ENCODE peak calls at places on chromosomes 4 and X, in eight cellular contexts. F is HCT116, A is endothelial cell of umbilical vein, X is HepG2, K is K562, D is SK-N-SH, Y is GM12878, B is H1. H is an unnamed sample.

GRCh38 chr4:40189997-40190396 is 6.8 kb upstream of the RHOH start:
- DNase-seq in F (no peak), A (no peak), X (no peak), K (no peak), D (no peak), Y (no peak), B (no peak), H (no peak)

GRCh38 chrX:20388594-20388993 is 121.9 kb upstream of the RPS6KA3 start:
- DNase-seq in F (no peak), A (no peak), X (no peak), K (no peak), D (no peak), Y (no peak), B (no peak), H (no peak)

GRCh38 chr4:164847967-164848649 is 28.9 kb upstream of the APELA start:
- DNase-seq in F (no peak), A (no peak), X (no peak), K (no peak), D (no peak), Y (no peak), B (no peak), H (no peak)

GRCh38 chr4:140071806-140072205 is 82.2 kb downstream of the MAML3 start:
- DNase-seq in F (no peak), A (no peak), X (no peak), K (no peak), D (no peak), Y (peak), B (no peak), H (no peak)

GRCh38 chr4:62193726-62194125 is 993.6 kb downstream of the ADGRL3 start:
- DNase-seq in F (no peak), A (no peak), X (no peak), K (no peak), D (no peak), Y (no peak), B (no peak), H (no peak)

GRCh38 chr4:153651041-153651960 is 32.8 kb upstream of the TLR2 start:
- DNase-seq in F (no peak), A (no peak), X (no peak), K (no peak), D (no peak), Y (no peak), B (no peak), H (no peak)

GRCh38 chr4:6345096-6345830 is 75.6 kb downstream of the WFS1 start:
- DNase-seq in F (no peak), A (no peak), X (no peak), K (no peak), D (no peak), Y (no peak), B (no peak), H (no peak)

GRCh38 chrX:68488657-68489056 is 10.2 kb upstream of the YIPF6 start:
- DNase-seq in F (no peak), A (no peak), X (peak), K (no peak), D (no peak), Y (no peak), B (no peak), H (no peak)

GRCh38 chr4:140213116-140213515 is 59.1 kb upstream of the MAML3 start:
- DNase-seq in F (no peak), A (no peak), X (no peak), K (no peak), D (no peak), Y (no peak), B (no peak), H (no peak)

GRCh38 chr4:47692691-47693090 is 145.2 kb downstream of the CORIN start:
- DNase-seq in F (no peak), A (no peak), X (no peak), K (no peak), D (no peak), Y (no peak), B (no peak), H (no peak)

GRCh38 chrX:68699960-68700746 is 52.7 kb downstream of the STARD8 start:
- DNase-seq in F (no peak), A (peak), X (no peak), K (peak), D (no peak), Y (no peak), B (no peak), H (no peak)

GRCh38 chr4:118270492-118270891 is 82.3 kb downstream of the PRSS12 start:
- DNase-seq in F (peak), A (peak), X (peak), K (peak), D (peak), Y (no peak), B (no peak), H (peak)

GRCh38 chrX:124328765-124329164 is 3.7 kb upstream of the TEX13D start:
- DNase-seq in F (no peak), A (no peak), X (no peak), K (no peak), D (no peak), Y (no peak), B (no peak), H (no peak)

GRCh38 chr4:31674313-31674947 is 954.3 kb downstream of the PCDH7 start:
- DNase-seq in F (peak), A (peak), X (no peak), K (no peak), D (peak), Y (no peak), B (no peak), H (no peak)

GRCh38 chr4:74331944-74332343 is 23.7 kb downstream of the EPGN start:
- DNase-seq in F (no peak), A (no peak), X (no peak), K (no peak), D (no peak), Y (no peak), B (no peak), H (no peak)

GRCh38 chr4:183105092-183105491 is 6.0 kb downstream of the WWC2 start:
- DNase-seq in F (no peak), A (no peak), X (no peak), K (no peak), D (no peak), Y (no peak), B (no peak), H (no peak)

GRCh38 chr4:141391293-141391692 is 170.6 kb downstream of the ZNF330 start:
- DNase-seq in F (no peak), A (no peak), X (no peak), K (no peak), D (no peak), Y (no peak), B (no peak), H (no peak)

DNA sequence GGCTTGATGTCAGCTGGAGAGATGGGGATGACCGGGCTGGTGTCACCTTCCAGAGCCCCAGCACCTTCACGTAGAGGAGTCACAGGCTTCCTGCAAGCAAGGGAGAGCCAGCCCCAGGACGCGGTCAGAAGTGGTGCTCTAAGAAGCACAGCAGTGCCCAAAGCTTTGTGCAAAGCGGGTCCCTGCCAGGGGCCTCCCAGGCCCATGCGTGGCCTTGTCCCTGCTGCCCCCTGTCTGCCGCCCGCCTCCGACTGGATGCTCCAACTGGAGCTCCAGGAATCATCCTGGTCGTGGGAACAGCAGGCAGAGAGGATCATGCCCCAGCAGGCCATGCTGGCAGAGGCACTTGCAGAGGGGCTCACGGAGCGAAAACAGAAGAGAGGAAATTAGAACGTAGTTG is 40.1 kb upstream of the LRPAP1 start:
- DNase-seq in F (no peak), A (no peak), X (no peak), K (no peak), D (no peak), Y (no peak), B (no peak), H (no peak)
- H3K9ac ChIP-seq in F (no peak), A (no peak), X (no peak), K (no peak), D (no peak), Y (no peak), B (no peak), H (no peak)

DNA sequence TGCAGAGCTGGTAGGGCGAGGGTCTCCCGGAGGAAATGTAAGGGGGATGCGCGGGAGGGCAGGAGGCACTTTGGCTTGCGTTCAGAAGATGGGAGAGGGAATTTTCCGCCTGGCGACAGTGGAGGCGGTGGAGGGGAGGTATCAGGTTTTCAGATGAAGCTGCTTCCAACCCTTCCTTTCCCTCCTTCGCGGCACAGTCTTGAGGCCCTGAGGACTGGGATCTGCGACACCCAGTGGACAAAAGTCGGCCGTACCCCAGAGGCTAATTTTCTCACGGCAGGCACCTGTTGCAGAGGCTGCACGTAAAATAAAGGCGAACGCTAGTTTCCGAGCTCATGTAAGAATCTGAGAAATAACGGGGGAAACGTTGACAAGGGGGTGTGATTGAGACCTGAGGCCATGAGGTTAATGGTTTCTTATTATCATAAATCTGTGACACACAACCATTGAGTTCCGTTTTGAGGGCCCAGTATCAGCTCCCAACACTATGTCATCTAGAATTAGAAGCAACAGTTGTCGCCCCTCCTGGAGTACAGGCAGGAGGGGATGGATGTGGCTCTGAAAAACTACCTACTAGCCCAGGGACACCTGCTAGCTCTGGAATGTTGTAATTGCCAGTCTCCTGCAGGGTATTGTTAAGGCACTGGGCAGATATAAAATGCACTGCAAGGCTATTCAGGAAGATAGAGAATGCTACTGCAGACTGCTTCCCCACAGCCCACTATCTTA is 1.1 kb downstream of the ZCCHC18 start:
- DNase-seq in F (no peak), A (peak), X (peak), K (peak), D (peak), Y (no peak), B (no peak), H (no peak)
- TF ChIP-seq POLR2AphosphoS5 in F (no peak), A (no peak), X (no peak), K (no peak), D (no peak), Y (no peak), B (no peak), H (no peak)

DNA sequence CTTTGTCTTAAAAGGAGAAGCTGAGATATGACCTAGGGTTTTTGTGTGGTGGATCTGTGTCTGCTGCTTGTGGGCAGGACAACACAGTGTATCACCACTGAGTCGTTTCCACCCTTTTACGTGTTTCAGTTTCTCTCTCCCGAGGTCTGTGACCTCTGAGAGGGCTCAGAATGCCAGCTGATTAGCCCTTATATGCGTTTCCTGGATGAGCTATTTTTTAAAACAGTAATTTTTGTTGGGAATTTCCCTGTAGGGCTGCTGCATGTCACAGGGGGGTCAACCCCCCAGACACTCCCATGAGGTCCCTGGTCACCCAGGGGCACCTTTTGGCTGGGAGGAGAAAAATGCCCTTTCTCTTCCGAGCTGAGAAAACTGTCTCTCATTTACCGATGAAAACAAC is 170.4 kb upstream of the CASK start:
- DNase-seq in F (no peak), A (peak), X (no peak), K (no peak), D (no peak), Y (peak), B (no peak), H (no peak)
- H3K9ac ChIP-seq in F (no peak), A (no peak), X (no peak), K (no peak), D (no peak), Y (no peak), B (no peak), H (no peak)

GRCh38 chrX:139200793-139201192 is 329.7 kb upstream of the F9 start:
- DNase-seq in F (no peak), A (no peak), X (no peak), K (no peak), D (no peak), Y (no peak), B (no peak), H (no peak)
- TF ChIP-seq POLR2AphosphoS5 in F (no peak), A (no peak), X (no peak), K (no peak), D (no peak), Y (no peak), B (no peak), H (no peak)